ENCODE peak calls at places on chromosomes 2 and 18, in five cellular contexts. B is HEK293T, Z is nephron progenitor cell, V is NCI-H1048, S is NAMALWA. Q is an unnamed sample.

GRCh38 chr2:144472911-144473310 is 47.0 kb downstream of the ZEB2 start:
- DNase-seq in S (no peak), B (no peak), Z (no peak), V (no peak), Q (no peak)

GRCh38 chr2:23491622-23492336 is 106.8 kb downstream of the KLHL29 start:
- DNase-seq in B (no peak), V (no peak), S (no peak), Z (no peak), Q (no peak)

GRCh38 chr2:98346259-98347236 is at the start of gene CNGA3:
- DNase-seq in Z (peak; percentile 87), B (peak; percentile 51), S (no peak), V (no peak), Q (peak; percentile 94)

GRCh38 chr2:95366514-95366913 is 36.0 kb upstream of the FAHD2A start:
- DNase-seq in S (no peak), Z (no peak), B (no peak), V (no peak), Q (no peak)

GRCh38 chr2:217585362-217585761 is 417.4 kb downstream of the TNS1 start:
- DNase-seq in Z (no peak), B (no peak), V (no peak), S (no peak), Q (no peak)

GRCh38 chr2:12619975-12620374 is 96.8 kb upstream of the TRIB2 start:
- DNase-seq in V (no peak), Z (no peak), S (no peak), B (no peak), Q (peak; percentile 85)

GRCh38 chr2:125745514-125745913 is 910.4 kb upstream of the GYPC start:
- DNase-seq in B (peak; percentile 30), Z (peak; percentile 35), S (peak; percentile 43), V (no peak), Q (no peak)

GRCh38 chr2:25341031-25341727 is 546 bp downstream of the DNMT3A start:
- DNase-seq in B (peak; percentile 41), Z (peak; percentile 50), V (no peak), S (peak; percentile 32), Q (peak; percentile 94)

GRCh38 chr2:29628078-29628765 is 293.2 kb downstream of the ALK start:
- DNase-seq in S (no peak), V (no peak), Z (no peak), B (no peak), Q (no peak)

GRCh38 chr2:20671036-20671735 is 4.2 kb downstream of the GDF7 start:
- DNase-seq in S (no peak), Z (peak; percentile 37), V (no peak), B (no peak), Q (peak; percentile 75)

GRCh38 chr18:770583-770961 is 41.5 kb downstream of the YES1 start:
- DNase-seq in Z (no peak), B (no peak), V (no peak), S (no peak), Q (no peak)

GRCh38 chr18:61360440-61361383 is 27.5 kb downstream of the CDH20 start:
- DNase-seq in S (peak; percentile 25), B (no peak), Z (no peak), V (no peak), Q (no peak)

GRCh38 chr2:176134045-176134444 is 4.5 kb downstream of the HOXD8 start:
- DNase-seq in S (no peak), B (no peak), Z (no peak), V (no peak), Q (no peak)

GRCh38 chr2:74083750-74084149 is 64.0 kb downstream of the BOLA3 start:
- DNase-seq in S (no peak), B (no peak), V (no peak), Z (no peak), Q (no peak)

GRCh38 chr2:102001767-102002142 is 10.0 kb downstream of the IL1R2 start:
- DNase-seq in V (no peak), S (no peak), Z (no peak), B (no peak), Q (no peak)

GRCh38 chr2:108570416-108570815 is 36.1 kb downstream of the LIMS1 start:
- DNase-seq in V (no peak), Z (no peak), B (no peak), S (no peak), Q (no peak)